ENCODE peak calls at places on chromosomes 7 and 10, in nine cellular contexts. A is dorsolateral prefrontal cortex, R is GM23338, C is foreskin fibroblast, B is mucosa of descending colon, Z is BJ, M is HFF-Myc, K is GM10248, Q is astrocyte of the cerebellum. V is an unnamed sample.

GRCh38 chr10:63105811-63106755 is 27.0 kb upstream of the NRBF2 start:
- DNase-seq in A (no peak), R (peak; percentile 25), C (no peak), B (no peak), Z (no peak), M (no peak), K (no peak), Q (no peak), V (no peak)

GRCh38 chr7:651032-651728 is 75.3 kb upstream of the DNAAF5 start:
- DNase-seq in A (no peak), R (no peak), C (no peak), B (peak; percentile 6), Z (no peak), M (no peak), K (no peak), Q (no peak), V (no peak)

GRCh38 chr7:131546583-131547111 is 9.8 kb downstream of the PODXL start:
- DNase-seq in A (no peak), R (peak; percentile 95), C (no peak), B (no peak), Z (no peak), M (no peak), K (peak; percentile 65), Q (no peak), V (no peak)

GRCh38 chr7:31814187-31814586 is 127.2 kb downstream of the PPP1R17 start:
- DNase-seq in A (no peak), R (peak; percentile 37), C (no peak), B (no peak), Z (no peak), M (no peak), K (no peak), Q (no peak), V (no peak)

GRCh38 chr10:96509017-96509641 is 4.6 kb downstream of the TLL2 start:
- DNase-seq in A (no peak), R (peak; percentile 76), C (peak; percentile 51), B (no peak), Z (peak; percentile 30), M (no peak), K (no peak), Q (peak; percentile 97), V (peak; percentile 95)

GRCh38 chr10:104581884-104582603 is 59.0 kb upstream of the SORCS3 start:
- DNase-seq in A (no peak), R (no peak), C (peak; percentile 77), B (no peak), Z (peak; percentile 37), M (no peak), K (no peak), Q (no peak), V (peak; percentile 58)

GRCh38 chr10:73810735-73811465 is 498 bp downstream of the NDST2 start:
- DNase-seq in A (no peak), R (peak; percentile 66), C (no peak), B (peak; percentile 69), Z (no peak), M (no peak), K (peak; percentile 55), Q (no peak), V (no peak)

GRCh38 chr7:93799750-93800357 is 90.7 kb downstream of the TFPI2 start:
- DNase-seq in A (no peak), R (peak; percentile 54), C (no peak), B (no peak), Z (no peak), M (peak; percentile 10), K (peak; percentile 12), Q (peak; percentile 8), V (no peak)

GRCh38 chr10:108358912-108359311 is 1194.4 kb upstream of the SORCS1 start:
- DNase-seq in A (no peak), R (no peak), C (peak; percentile 80), B (no peak), Z (peak; percentile 61), M (peak; percentile 52), K (peak; percentile 6), Q (peak; percentile 78), V (peak; percentile 86)

GRCh38 chr10:15253951-15254807 is 85.7 kb upstream of the NMT2 start:
- DNase-seq in A (no peak), R (no peak), C (no peak), B (no peak), Z (no peak), M (no peak), K (no peak), Q (no peak), V (no peak)

GRCh38 chr7:140673063-140673769 is 471 bp downstream of the ADCK2 start:
- DNase-seq in A (peak; percentile 45), R (peak; percentile 82), C (no peak), B (peak; percentile 86), Z (no peak), M (no peak), K (peak; percentile 66), Q (no peak), V (no peak)

GRCh38 chr7:140673770-140674155 is 1.0 kb downstream of the ADCK2 start:
- DNase-seq in A (no peak), R (peak; percentile 35), C (no peak), B (no peak), Z (no peak), M (no peak), K (no peak), Q (no peak), V (no peak)

GRCh38 chr7:140675726-140676125 is 3.0 kb downstream of the ADCK2 start:
- DNase-seq in A (peak; percentile 24), R (no peak), C (no peak), B (peak; percentile 3), Z (no peak), M (no peak), K (no peak), Q (no peak), V (no peak)

GRCh38 chr7:140674899-140675701 is 2.4 kb downstream of the ADCK2 start:
- DNase-seq in A (peak; percentile 36), R (peak; percentile 75), C (peak; percentile 76), B (peak; percentile 18), Z (no peak), M (peak; percentile 50), K (no peak), Q (peak; percentile 12), V (no peak)

DNA sequence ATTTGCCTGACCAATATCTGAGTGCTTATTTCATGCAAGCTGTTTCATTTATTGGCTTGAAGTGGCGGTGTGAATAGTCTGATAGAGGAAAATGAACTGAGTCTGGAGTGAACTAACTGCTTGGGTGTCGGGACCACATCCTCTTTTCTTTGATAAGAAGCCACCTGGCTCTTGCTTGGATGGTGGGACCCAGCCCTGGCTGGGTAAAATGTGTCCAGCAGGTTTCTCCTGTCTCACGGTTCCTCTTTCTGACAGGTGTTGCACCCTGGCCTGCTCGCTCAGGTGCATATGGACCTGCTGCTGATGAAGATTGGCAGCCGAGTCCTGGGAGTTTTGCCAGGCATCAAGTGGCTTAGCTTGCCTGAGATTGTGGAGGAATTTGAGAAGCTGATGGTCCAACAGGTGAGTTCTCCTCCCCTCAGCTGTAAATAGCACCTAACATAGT is 1.6 kb downstream of the ADCK2 start:
- DNase-seq in A (peak; percentile 25), R (no peak), C (no peak), B (peak; percentile 45), Z (no peak), M (no peak), K (peak; percentile 54), Q (no peak), V (no peak)
- TF ChIP-seq CTCF in A (no peak), R (no peak), C (no peak), B (no peak), Z (no peak), M (no peak), K (no peak), Q (no peak), V (no peak)

DNA sequence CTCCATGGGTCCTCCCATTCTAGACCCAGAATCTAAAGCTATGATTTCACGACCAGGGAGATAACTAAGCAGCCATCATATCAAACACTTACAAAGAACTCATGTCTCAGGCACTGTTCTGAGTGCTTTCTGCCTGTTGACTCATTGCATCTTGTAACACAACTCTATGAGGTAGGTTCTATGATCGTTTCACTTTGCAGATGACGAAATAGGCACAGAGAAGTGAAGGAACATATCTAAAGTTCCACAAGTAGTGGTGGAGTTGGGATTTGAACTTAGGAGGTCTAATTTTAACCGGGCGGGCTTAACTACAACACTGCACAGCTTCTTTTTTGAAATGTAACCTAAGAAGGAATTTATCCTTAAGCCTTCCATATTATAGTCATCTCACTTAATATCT is 2.9 kb downstream of the RBP4 start:
- DNase-seq in A (no peak), R (no peak), C (no peak), B (no peak), Z (no peak), M (no peak), K (no peak), Q (no peak), V (no peak)
- TF ChIP-seq CTCF in A (no peak), R (no peak), C (no peak), B (no peak), Z (no peak), M (no peak), K (no peak), Q (no peak), V (no peak)

DNA sequence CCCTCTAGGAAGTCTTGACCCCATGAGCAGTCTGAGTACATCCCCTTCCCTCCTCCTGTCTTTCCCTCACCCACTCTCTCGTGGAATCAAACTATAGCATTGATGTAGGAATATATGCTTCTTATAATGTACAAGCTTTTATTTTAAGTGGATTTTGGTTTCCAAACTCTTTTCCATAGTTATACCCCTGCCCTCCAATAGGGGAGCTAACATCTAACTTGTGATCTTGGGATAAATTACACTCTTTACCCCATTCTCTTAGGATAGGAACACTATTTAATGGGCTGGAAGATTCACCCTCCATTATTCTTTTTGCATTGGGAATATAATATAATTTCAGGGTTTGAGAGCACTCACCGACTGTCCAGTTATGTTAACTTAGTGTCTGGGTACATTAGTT is 465.9 kb downstream of the GATA3 start:
- DNase-seq in A (no peak), R (no peak), C (no peak), B (no peak), Z (no peak), M (no peak), K (no peak), Q (no peak), V (no peak)
- TF ChIP-seq CTCF in A (no peak), R (no peak), C (no peak), B (no peak), Z (no peak), M (no peak), K (no peak), Q (no peak), V (no peak)

GRCh38 chr10:86177483-86178155 is 189.0 kb downstream of the GRID1 start:
- DNase-seq in A (peak; percentile 21), R (no peak), C (no peak), B (no peak), Z (no peak), M (no peak), K (no peak), Q (no peak), V (no peak)

GRCh38 chr10:86179143-86179505 is 187.5 kb downstream of the GRID1 start:
- DNase-seq in A (peak; percentile 11), R (no peak), C (no peak), B (no peak), Z (no peak), M (no peak), K (no peak), Q (no peak), V (no peak)

GRCh38 chr10:86179961-86180360 is 186.6 kb downstream of the GRID1 start:
- DNase-seq in A (peak; percentile 31), R (no peak), C (no peak), B (no peak), Z (no peak), M (no peak), K (no peak), Q (no peak), V (no peak)

GRCh38 chr10:86176850-86177249 is 189.7 kb downstream of the GRID1 start:
- DNase-seq in A (peak; percentile 9), R (no peak), C (no peak), B (no peak), Z (no peak), M (no peak), K (no peak), Q (no peak), V (no peak)

GRCh38 chr10:86178401-86179142 is 188.0 kb downstream of the GRID1 start:
- DNase-seq in A (peak; percentile 38), R (peak; percentile 87), C (no peak), B (no peak), Z (no peak), M (no peak), K (no peak), Q (no peak), V (no peak)
- TF ChIP-seq CTCF in A (peak; percentile 18), R (peak; percentile 80), C (peak; percentile 14), B (no peak), Z (peak; percentile 48), M (peak; percentile 34), K (no peak), Q (peak; percentile 23), V (peak; percentile 34)

V was measured in kidney epithelial cell.